ENCODE peak calls at places on chromosomes 6 and 20, in four cellular contexts. Z is A549, Y is pancreas, N is tibial artery. X is an unnamed sample.

GRCh38 chr6:100446922-100447899 is 17.5 kb downstream of the SIM1 start:
- DNase-seq in Y (no peak), Z (no peak), N (no peak), X (no peak)

GRCh38 chr6:155782320-155782730 is 326.7 kb upstream of the NOX3 start:
- DNase-seq in N (no peak), Y (peak; percentile 17), Z (peak; percentile 90), X (no peak)

GRCh38 chr20:46348972-46349741 is 40.9 kb upstream of the CDH22 start:
- DNase-seq in Z (peak; percentile 43), Y (peak; percentile 50), N (peak; percentile 75), X (no peak)

GRCh38 chr20:62728028-62728780 is 19.6 kb downstream of the NTSR1 start:
- DNase-seq in N (peak; percentile 61), Z (no peak), Y (no peak), X (no peak)

GRCh38 chr20:32278199-32278643 is 770 bp downstream of the KIF3B start:
- DNase-seq in Y (no peak), Z (no peak), N (peak; percentile 43), X (no peak)

GRCh38 chr20:31979713-31980426 is 11.9 kb downstream of the XKR7 start:
- DNase-seq in Y (no peak), N (no peak), Z (no peak), X (no peak)

GRCh38 chr6:148221580-148221979 is 121.1 kb upstream of the SASH1 start:
- DNase-seq in Z (no peak), Y (no peak), N (no peak), X (no peak)

GRCh38 chr6:105765239-105765638 is 320.9 kb upstream of the PRDM1 start:
- DNase-seq in N (no peak), Z (no peak), Y (no peak), X (no peak)

GRCh38 chr20:50745634-50746137 is 14.3 kb downstream of the PARD6B start:
- DNase-seq in Z (no peak), Y (no peak), N (no peak), X (no peak)

GRCh38 chr20:49284818-49285217 is 7.0 kb upstream of the ZNFX1 start:
- DNase-seq in N (no peak), Z (no peak), Y (no peak), X (no peak)

GRCh38 chr6:150204705-150205472 is 62.0 kb downstream of the PPP1R14C start:
- DNase-seq in Z (no peak), Y (no peak), N (no peak), X (no peak)

GRCh38 chr6:71733970-71734899 is 152.1 kb upstream of the RIMS1 start:
- DNase-seq in N (no peak), Z (no peak), Y (no peak), X (no peak)

GRCh38 chr20:47206962-47207641 is 149.4 kb downstream of the ZMYND8 start:
- DNase-seq in Y (no peak), Z (no peak), N (no peak), X (no peak)

GRCh38 chr6:79646006-79646405 is 14.9 kb downstream of the SH3BGRL2 start:
- DNase-seq in N (no peak), Y (no peak), Z (no peak), X (no peak)

GRCh38 chr6:26249709-26249958 is 115.4 kb upstream of the BTN3A2 start:
- DNase-seq in N (no peak), Y (no peak), Z (no peak), X (no peak)

GRCh38 chr6:26246553-26246952 is 118.4 kb upstream of the BTN3A2 start:
- DNase-seq in Y (no peak), Z (no peak), N (no peak), X (no peak)

GRCh38 chr6:26251354-26252081 is 113.5 kb upstream of the BTN3A2 start:
- DNase-seq in Z (no peak), N (peak; percentile 74), Y (peak; percentile 28), X (peak; percentile 19)

GRCh38 chr6:26250806-26251075 is 114.3 kb upstream of the BTN3A2 start:
- DNase-seq in Z (no peak), N (no peak), Y (no peak), X (no peak)

GRCh38 chr6:26249959-26250805 is 114.8 kb upstream of the BTN3A2 start:
- DNase-seq in Y (peak; percentile 26), Z (peak; percentile 82), N (no peak), X (no peak)
- TF ChIP-seq CTCF in Y (no peak), Z (no peak), N (no peak), X (no peak)

GRCh38 chr6:6707143-6707542 is 118.6 kb downstream of the LY86 start:
- DNase-seq in Z (no peak), N (no peak), Y (no peak), X (no peak)
- TF ChIP-seq CTCF in Z (no peak), N (no peak), Y (no peak), X (no peak)

DNA sequence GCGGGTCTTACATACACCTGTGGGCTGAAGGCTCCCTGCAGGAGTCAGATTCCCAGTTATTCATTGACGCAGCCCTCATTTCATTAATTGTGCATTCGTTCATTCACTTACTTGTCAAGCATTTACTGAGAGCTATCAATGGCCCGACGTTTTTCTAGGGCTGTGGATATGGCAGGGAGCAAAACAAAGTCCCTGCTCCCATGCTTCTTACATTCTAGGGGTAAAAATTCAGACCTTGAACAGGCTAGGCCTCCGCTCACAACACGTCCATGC is 369 bp upstream of the NSFL1C start:
- DNase-seq in Y (peak; percentile 18), N (no peak), Z (no peak), X (no peak)
- TF ChIP-seq CTCF in Y (no peak), N (no peak), Z (no peak), X (no peak)

GRCh38 chr6:113999284-113999683 is 28.3 kb upstream of the HDAC2 start:
- DNase-seq in Z (no peak), N (no peak), Y (no peak), X (no peak)
- TF ChIP-seq CTCF in Z (no peak), N (no peak), Y (no peak), X (no peak)

X was measured in ascending aorta.